ENCODE peak calls at places on chromosomes 6 and 20, in eight cellular contexts. D, N, H, P, S, G, U and C are unnamed samples.

GRCh38 chr6:53280207-53280606 is 68.5 kb downstream of the ELOVL5 start:
- DNase-seq in D (no peak), N (no peak), H (no peak), P (no peak), S (no peak), G (no peak), U (no peak), C (no peak)

GRCh38 chr6:4848382-4849068 is 72.3 kb downstream of the CDYL start:
- DNase-seq in D (peak), N (peak), H (no peak), P (no peak), S (peak), G (peak), U (peak), C (no peak)

GRCh38 chr20:33653218-33653899 is 8.8 kb upstream of the C20orf144 start:
- DNase-seq in D (peak), N (peak), H (peak), P (no peak), S (peak), G (peak), U (peak), C (no peak)

GRCh38 chr6:24743265-24743943 is 24.4 kb upstream of the C6orf62 start:
- DNase-seq in D (no peak), N (peak), H (no peak), P (no peak), S (peak), G (no peak), U (peak), C (no peak)

GRCh38 chr20:58544301-58544700 is 29.1 kb upstream of the APCDD1L start:
- DNase-seq in D (no peak), N (no peak), H (no peak), P (no peak), S (no peak), G (no peak), U (no peak), C (peak)

GRCh38 chr6:10416863-10417641 is 2.2 kb upstream of the TFAP2A start:
- DNase-seq in D (no peak), N (no peak), H (no peak), P (no peak), S (no peak), G (no peak), U (no peak), C (no peak)

GRCh38 chr20:22794200-22794599 is 209.8 kb upstream of the FOXA2 start:
- DNase-seq in D (no peak), N (peak), H (no peak), P (no peak), S (no peak), G (no peak), U (no peak), C (no peak)

GRCh38 chr6:56091159-56091869 is 156.1 kb downstream of the COL21A1 start:
- DNase-seq in D (no peak), N (peak), H (no peak), P (no peak), S (no peak), G (peak), U (no peak), C (no peak)

GRCh38 chr20:38139919-38140753 is 24.9 kb downstream of the TGM2 start:
- DNase-seq in D (peak), N (no peak), H (no peak), P (no peak), S (no peak), G (no peak), U (no peak), C (no peak)

GRCh38 chr20:13262701-13263335 is 41.7 kb downstream of the ISM1 start:
- DNase-seq in D (no peak), N (no peak), H (no peak), P (no peak), S (no peak), G (no peak), U (no peak), C (no peak)

GRCh38 chr6:84258866-84259265 is 31.4 kb upstream of the CEP162 start:
- DNase-seq in D (no peak), N (no peak), H (no peak), P (no peak), S (no peak), G (no peak), U (no peak), C (no peak)

GRCh38 chr20:846894-847278 is 13.4 kb downstream of the FAM110A start:
- DNase-seq in D (peak), N (no peak), H (no peak), P (no peak), S (no peak), G (no peak), U (no peak), C (no peak)

GRCh38 chr6:156976144-156977088 is 199.2 kb downstream of the ARID1B start:
- DNase-seq in D (no peak), N (no peak), H (no peak), P (no peak), S (no peak), G (no peak), U (no peak), C (no peak)

GRCh38 chr6:36493859-36494258 is 51.1 kb downstream of the KCTD20 start:
- DNase-seq in D (no peak), N (no peak), H (no peak), P (no peak), S (no peak), G (peak), U (no peak), C (no peak)

GRCh38 chr6:9139762-9140161 is 704.4 kb upstream of the SLC35B3 start:
- DNase-seq in D (no peak), N (no peak), H (peak), P (no peak), S (no peak), G (no peak), U (no peak), C (no peak)

GRCh38 chr6:154605207-154605877 is 94.9 kb upstream of the CNKSR3 start:
- DNase-seq in D (no peak), N (no peak), H (no peak), P (no peak), S (no peak), G (no peak), U (no peak), C (no peak)

DNA sequence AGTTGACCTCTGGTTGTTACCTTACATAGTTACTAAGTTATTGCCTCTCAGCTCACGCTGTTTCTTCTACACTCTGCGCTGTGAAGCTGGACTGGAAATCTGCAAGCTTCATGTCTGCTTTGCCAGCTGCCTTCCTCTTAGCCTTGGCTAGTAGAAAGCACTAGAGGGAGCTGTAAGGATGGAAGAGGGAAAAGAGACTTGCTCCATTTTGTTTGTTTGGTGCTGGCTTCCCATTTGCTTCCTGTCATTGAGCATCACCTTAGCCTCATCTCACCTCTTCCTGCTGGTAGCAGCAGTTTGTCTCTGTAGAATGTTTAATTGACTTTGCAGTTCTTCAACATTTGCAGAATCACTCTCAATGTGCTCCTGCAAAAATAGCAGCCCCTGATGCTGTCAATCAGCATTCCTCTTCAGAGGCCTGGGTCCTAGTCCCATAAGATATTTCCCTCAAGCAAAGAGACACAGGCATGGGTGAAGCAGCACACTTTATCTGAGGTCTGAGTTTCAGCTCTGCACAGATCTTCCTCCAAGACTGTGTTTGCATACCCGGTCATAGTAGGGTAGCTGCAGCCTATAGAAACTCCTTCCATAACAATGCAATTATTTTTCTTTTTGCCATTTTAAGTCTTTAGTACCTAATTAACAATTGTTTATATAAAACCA is 302.2 kb upstream of the EPHA7 start:
- DNase-seq in D (no peak), N (peak), H (no peak), P (no peak), S (no peak), G (peak), U (no peak), C (no peak)
- TF ChIP-seq CTCF in D (peak), N (peak), H (no peak), P (no peak), S (no peak), G (peak), U (no peak), C (no peak)

GRCh38 chr6:149027484-149027883 is 280.7 kb downstream of the UST start:
- DNase-seq in D (no peak), N (no peak), H (no peak), P (no peak), S (no peak), G (no peak), U (no peak), C (peak)

GRCh38 chr6:149028767-149029405 is 282.1 kb downstream of the UST start:
- DNase-seq in D (peak), N (peak), H (peak), P (no peak), S (peak), G (peak), U (peak), C (peak)

GRCh38 chr6:149025061-149025460 is 278.2 kb downstream of the UST start:
- DNase-seq in D (no peak), N (no peak), H (no peak), P (no peak), S (no peak), G (no peak), U (no peak), C (no peak)

GRCh38 chr6:149024361-149024760 is 277.5 kb downstream of the UST start:
- DNase-seq in D (no peak), N (no peak), H (no peak), P (no peak), S (no peak), G (no peak), U (no peak), C (peak)

DNA sequence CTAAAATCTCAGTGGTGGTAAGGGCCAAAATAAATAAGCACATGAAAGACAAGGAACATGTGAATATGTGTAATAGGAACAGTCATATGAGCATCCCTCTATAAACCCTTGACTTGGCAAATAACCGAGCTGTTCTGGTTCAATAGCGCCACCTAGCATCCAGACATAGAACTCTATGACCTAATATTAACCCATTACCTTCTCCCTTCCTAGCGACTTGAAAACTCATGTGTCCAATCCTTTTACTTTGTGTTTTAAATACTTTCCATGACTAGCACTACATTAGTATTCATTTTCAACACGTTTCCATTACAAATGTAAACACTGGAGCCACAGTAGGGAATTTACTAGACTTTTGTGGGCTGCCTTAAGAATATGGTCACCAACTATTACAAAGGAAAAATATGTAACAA is 279.7 kb downstream of the UST start:
- DNase-seq in D (no peak), N (peak), H (no peak), P (no peak), S (no peak), G (peak), U (peak), C (peak)
- TF ChIP-seq EP300 in D (no peak), N (no peak), H (no peak), P (no peak), S (no peak), G (no peak), U (no peak), C (no peak)

GRCh38 chr6:75393806-75394205 is 99.8 kb downstream of the FILIP1 start:
- DNase-seq in D (no peak), N (no peak), H (no peak), P (no peak), S (no peak), G (no peak), U (no peak), C (no peak)
- TF ChIP-seq CTCF in D (no peak), N (no peak), H (no peak), P (no peak), S (no peak), G (no peak), U (no peak), C (no peak)

GRCh38 chr20:63578224-63579016 is 4.4 kb upstream of the HELZ2 start:
- DNase-seq in D (no peak), N (no peak), H (no peak), P (no peak), S (no peak), G (no peak), U (no peak), C (no peak)

GRCh38 chr20:63579017-63579705 is 5.1 kb upstream of the HELZ2 start:
- DNase-seq in D (no peak), N (no peak), H (no peak), P (no peak), S (no peak), G (no peak), U (no peak), C (no peak)

GRCh38 chr20:63582382-63583063 is 8.5 kb upstream of the HELZ2 start:
- DNase-seq in D (no peak), N (no peak), H (no peak), P (no peak), S (no peak), G (no peak), U (no peak), C (no peak)

GRCh38 chr20:63577317-63577894 is 3.4 kb upstream of the HELZ2 start:
- DNase-seq in D (peak), N (no peak), H (no peak), P (no peak), S (peak), G (no peak), U (no peak), C (no peak)

GRCh38 chr20:63580796-63581461 is 6.9 kb upstream of the HELZ2 start:
- DNase-seq in D (peak), N (peak), H (no peak), P (peak), S (peak), G (peak), U (peak), C (no peak)
- TF ChIP-seq EP300 in D (no peak), N (no peak), H (no peak), P (no peak), S (no peak), G (no peak), U (no peak), C (no peak)

DNA sequence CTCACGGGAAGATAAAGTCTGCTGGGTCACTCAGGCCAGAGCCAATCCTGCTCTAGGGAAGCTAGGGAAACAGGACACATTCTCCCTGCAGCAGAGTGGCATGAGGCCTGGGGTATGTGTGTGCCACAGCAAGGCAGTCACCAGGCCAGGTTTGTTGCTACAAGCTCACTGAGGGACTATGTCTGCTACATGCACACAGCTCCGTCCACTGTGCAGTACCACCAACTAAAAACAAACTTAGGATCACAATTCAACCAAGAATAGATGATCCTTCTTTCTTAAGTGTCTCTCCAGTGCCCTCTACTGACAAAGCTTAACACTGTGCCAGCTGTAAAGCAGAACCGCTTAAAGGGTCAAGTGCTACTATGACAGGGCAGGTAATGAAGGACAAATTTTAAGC is 192.5 kb downstream of the PTPRK start:
- DNase-seq in D (peak), N (peak), H (no peak), P (no peak), S (no peak), G (peak), U (no peak), C (no peak)
- TF ChIP-seq CTCF in D (peak), N (peak), H (no peak), P (no peak), S (peak), G (peak), U (peak), C (peak)

GRCh38 chr6:40906759-40907158 is 132.3 kb downstream of the UNC5CL start:
- DNase-seq in D (no peak), N (peak), H (no peak), P (no peak), S (no peak), G (no peak), U (no peak), C (no peak)
- TF ChIP-seq EP300 in D (no peak), N (no peak), H (no peak), P (no peak), S (no peak), G (no peak), U (no peak), C (no peak)

GRCh38 chr20:59955131-59955796 is 3.0 kb upstream of the CDH26 start:
- DNase-seq in D (no peak), N (peak), H (no peak), P (no peak), S (no peak), G (peak), U (peak), C (no peak)
- TF ChIP-seq CTCF in D (peak), N (peak), H (no peak), P (no peak), S (no peak), G (peak), U (peak), C (no peak)

DNA sequence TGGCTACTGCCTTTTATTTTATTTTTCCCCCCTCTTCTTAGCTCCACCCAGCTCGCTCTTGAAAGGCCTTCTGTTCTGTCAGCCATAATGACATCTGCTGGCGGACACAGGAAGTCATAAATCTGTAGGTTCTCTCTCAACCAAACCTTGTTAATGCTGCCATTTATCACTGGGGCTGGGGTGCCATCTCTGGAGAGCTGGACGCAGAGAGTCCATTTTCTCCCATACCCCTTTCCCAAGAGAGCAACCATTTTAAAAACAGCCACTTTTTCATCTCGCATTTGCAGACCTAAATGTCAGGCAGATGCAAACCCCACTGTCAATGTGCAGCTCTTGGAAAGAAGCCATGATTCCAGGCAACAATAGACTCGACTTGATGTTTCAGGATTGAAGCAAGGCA is 13.0 kb upstream of the TSHZ2 start:
- DNase-seq in D (no peak), N (peak), H (no peak), P (no peak), S (no peak), G (peak), U (peak), C (no peak)
- TF ChIP-seq EP300 in D (no peak), N (no peak), H (no peak), P (no peak), S (no peak), G (no peak), U (no peak), C (no peak)